ENCODE peak calls at places on chromosomes 13 and 19, in seven cellular contexts. One of them, this sample, is unnamed.

GRCh38 chr19:19451429-19452240 is 46.2 kb downstream of the GATAD2A start:
- DNase-seq in esophagus squamous epithelium: no peak
- DNase-seq in cardiac muscle cell: no peak
- DNase-seq in HCT116: no peak
- DNase-seq in psoas muscle: no peak
- DNase-seq in prostate gland: no peak
- DNase-seq in thyroid gland: no peak
- DNase-seq in this sample: no peak

GRCh38 chr19:32809754-32810153 is 59.8 kb downstream of the SLC7A9 start:
- DNase-seq in prostate gland: no peak
- DNase-seq in psoas muscle: no peak
- DNase-seq in cardiac muscle cell: no peak
- DNase-seq in thyroid gland: no peak
- DNase-seq in HCT116: no peak
- DNase-seq in esophagus squamous epithelium: no peak
- DNase-seq in this sample: no peak

GRCh38 chr13:98576215-98576945 is 527 bp downstream of the STK24 start:
- DNase-seq in HCT116: no peak
- DNase-seq in prostate gland: peak; percentile 72
- DNase-seq in thyroid gland: peak; percentile 61
- DNase-seq in esophagus squamous epithelium: no peak
- DNase-seq in cardiac muscle cell: peak; percentile 39
- DNase-seq in psoas muscle: peak; percentile 57
- DNase-seq in this sample: no peak

GRCh38 chr13:43876366-43876765 is 3.2 kb downstream of the CCDC122 start:
- DNase-seq in prostate gland: no peak
- DNase-seq in thyroid gland: no peak
- DNase-seq in HCT116: no peak
- DNase-seq in psoas muscle: no peak
- DNase-seq in cardiac muscle cell: no peak
- DNase-seq in esophagus squamous epithelium: no peak
- DNase-seq in this sample: no peak

GRCh38 chr19:41299755-41300089 is 10.2 kb upstream of the CCDC97 start:
- DNase-seq in cardiac muscle cell: peak; percentile 78
- DNase-seq in esophagus squamous epithelium: no peak
- DNase-seq in HCT116: no peak
- DNase-seq in psoas muscle: peak; percentile 80
- DNase-seq in thyroid gland: peak; percentile 71
- DNase-seq in prostate gland: no peak
- DNase-seq in this sample: peak; percentile 78

GRCh38 chr19:40592170-40592569 is 9.0 kb upstream of the LTBP4 start:
- DNase-seq in HCT116: no peak
- DNase-seq in esophagus squamous epithelium: no peak
- DNase-seq in prostate gland: no peak
- DNase-seq in psoas muscle: no peak
- DNase-seq in thyroid gland: no peak
- DNase-seq in cardiac muscle cell: peak; percentile 69
- DNase-seq in this sample: no peak

GRCh38 chr19:50427997-50428425 is 4.7 kb upstream of the MYBPC2 start:
- DNase-seq in cardiac muscle cell: peak; percentile 93
- DNase-seq in thyroid gland: peak; percentile 92
- DNase-seq in psoas muscle: peak; percentile 86
- DNase-seq in esophagus squamous epithelium: peak; percentile 44
- DNase-seq in prostate gland: peak; percentile 74
- DNase-seq in HCT116: no peak
- DNase-seq in this sample: peak; percentile 61

GRCh38 chr13:34842466-34842865 is 99.6 kb upstream of the NBEA start:
- DNase-seq in esophagus squamous epithelium: no peak
- DNase-seq in prostate gland: no peak
- DNase-seq in cardiac muscle cell: no peak
- DNase-seq in thyroid gland: no peak
- DNase-seq in HCT116: no peak
- DNase-seq in psoas muscle: no peak
- DNase-seq in this sample: no peak

GRCh38 chr19:5018224-5019015 is 49.5 kb downstream of the KDM4B start:
- DNase-seq in psoas muscle: no peak
- DNase-seq in HCT116: no peak
- DNase-seq in thyroid gland: no peak
- DNase-seq in prostate gland: no peak
- DNase-seq in esophagus squamous epithelium: no peak
- DNase-seq in cardiac muscle cell: peak; percentile 77
- DNase-seq in this sample: no peak

GRCh38 chr13:43514326-43514725 is 272.4 kb downstream of the ENOX1 start:
- DNase-seq in thyroid gland: no peak
- DNase-seq in psoas muscle: no peak
- DNase-seq in cardiac muscle cell: no peak
- DNase-seq in esophagus squamous epithelium: no peak
- DNase-seq in prostate gland: no peak
- DNase-seq in HCT116: no peak
- DNase-seq in this sample: no peak

GRCh38 chr13:33348366-33348765 is 62.8 kb upstream of the STARD13 start:
- DNase-seq in prostate gland: no peak
- DNase-seq in thyroid gland: peak; percentile 54
- DNase-seq in HCT116: no peak
- DNase-seq in esophagus squamous epithelium: no peak
- DNase-seq in psoas muscle: no peak
- DNase-seq in cardiac muscle cell: peak; percentile 23
- DNase-seq in this sample: no peak

GRCh38 chr19:5356428-5356827 is 15.8 kb upstream of the PTPRS start:
- DNase-seq in prostate gland: no peak
- DNase-seq in HCT116: no peak
- DNase-seq in esophagus squamous epithelium: no peak
- DNase-seq in psoas muscle: no peak
- DNase-seq in cardiac muscle cell: no peak
- DNase-seq in thyroid gland: no peak
- DNase-seq in this sample: no peak

GRCh38 chr19:485583-486236 is 10.6 kb upstream of the MADCAM1 start:
- DNase-seq in thyroid gland: no peak
- DNase-seq in cardiac muscle cell: peak; percentile 60
- DNase-seq in HCT116: no peak
- DNase-seq in esophagus squamous epithelium: no peak
- DNase-seq in prostate gland: no peak
- DNase-seq in psoas muscle: no peak
- DNase-seq in this sample: peak; percentile 77

GRCh38 chr13:79722885-79723445 is 242.0 kb downstream of the NDFIP2 start:
- DNase-seq in HCT116: no peak
- DNase-seq in cardiac muscle cell: no peak
- DNase-seq in psoas muscle: no peak
- DNase-seq in esophagus squamous epithelium: no peak
- DNase-seq in thyroid gland: no peak
- DNase-seq in prostate gland: no peak
- DNase-seq in this sample: no peak

GRCh38 chr19:7923295-7924191 is 2.4 kb downstream of the CTXN1 start:
- DNase-seq in cardiac muscle cell: no peak
- DNase-seq in esophagus squamous epithelium: no peak
- DNase-seq in HCT116: no peak
- DNase-seq in psoas muscle: peak; percentile 23
- DNase-seq in prostate gland: no peak
- DNase-seq in thyroid gland: no peak
- DNase-seq in this sample: no peak

GRCh38 chr13:42380420-42381164 is 108.6 kb downstream of the AKAP11 start:
- DNase-seq in prostate gland: no peak
- DNase-seq in psoas muscle: no peak
- DNase-seq in thyroid gland: no peak
- DNase-seq in esophagus squamous epithelium: no peak
- DNase-seq in HCT116: no peak
- DNase-seq in cardiac muscle cell: no peak
- DNase-seq in this sample: no peak

GRCh38 chr19:29620931-29621351 is 14.9 kb downstream of the POP4 start:
- DNase-seq in cardiac muscle cell: no peak
- DNase-seq in psoas muscle: no peak
- DNase-seq in thyroid gland: no peak
- DNase-seq in prostate gland: no peak
- DNase-seq in HCT116: no peak
- DNase-seq in esophagus squamous epithelium: no peak
- DNase-seq in this sample: no peak

GRCh38 chr13:30107536-30108136 is 199.7 kb downstream of the KATNAL1 start:
- DNase-seq in prostate gland: no peak
- DNase-seq in psoas muscle: no peak
- DNase-seq in esophagus squamous epithelium: no peak
- DNase-seq in HCT116: no peak
- DNase-seq in thyroid gland: no peak
- DNase-seq in cardiac muscle cell: peak; percentile 15
- DNase-seq in this sample: no peak

GRCh38 chr13:86946734-86947133 is 724.4 kb upstream of the SLITRK5 start:
- DNase-seq in cardiac muscle cell: no peak
- DNase-seq in prostate gland: no peak
- DNase-seq in esophagus squamous epithelium: no peak
- DNase-seq in thyroid gland: no peak
- DNase-seq in psoas muscle: no peak
- DNase-seq in HCT116: no peak
- DNase-seq in this sample: no peak

GRCh38 chr13:21348771-21349170 is 110.3 kb downstream of the ZDHHC20 start:
- DNase-seq in cardiac muscle cell: peak; percentile 47
- DNase-seq in prostate gland: no peak
- DNase-seq in esophagus squamous epithelium: no peak
- DNase-seq in HCT116: no peak
- DNase-seq in psoas muscle: no peak
- DNase-seq in thyroid gland: no peak
- DNase-seq in this sample: no peak

GRCh38 chr13:107211073-107211472 is 643.1 kb upstream of the ARGLU1 start:
- DNase-seq in thyroid gland: peak; percentile 63
- DNase-seq in cardiac muscle cell: peak; percentile 94
- DNase-seq in psoas muscle: peak; percentile 58
- DNase-seq in esophagus squamous epithelium: no peak
- DNase-seq in HCT116: peak; percentile 22
- DNase-seq in prostate gland: peak; percentile 49
- DNase-seq in this sample: no peak

GRCh38 chr19:49881186-49881585 is 3.7 kb downstream of the TBC1D17 start:
- DNase-seq in psoas muscle: no peak
- DNase-seq in esophagus squamous epithelium: no peak
- DNase-seq in thyroid gland: no peak
- DNase-seq in HCT116: no peak
- DNase-seq in prostate gland: no peak
- DNase-seq in cardiac muscle cell: no peak
- DNase-seq in this sample: no peak

GRCh38 chr13:97496511-97496910 is 62.5 kb downstream of the RAP2A start:
- DNase-seq in esophagus squamous epithelium: no peak
- DNase-seq in thyroid gland: no peak
- DNase-seq in prostate gland: no peak
- DNase-seq in HCT116: no peak
- DNase-seq in cardiac muscle cell: peak; percentile 63
- DNase-seq in psoas muscle: no peak
- DNase-seq in this sample: no peak

GRCh38 chr13:49046534-49046933 is 70.8 kb downstream of the FNDC3A start:
- DNase-seq in cardiac muscle cell: peak; percentile 37
- DNase-seq in HCT116: no peak
- DNase-seq in esophagus squamous epithelium: no peak
- DNase-seq in psoas muscle: no peak
- DNase-seq in thyroid gland: no peak
- DNase-seq in prostate gland: no peak
- DNase-seq in this sample: no peak

GRCh38 chr13:36764957-36765356 is 54.1 kb upstream of the RFXAP start:
- DNase-seq in HCT116: no peak
- DNase-seq in esophagus squamous epithelium: no peak
- DNase-seq in cardiac muscle cell: no peak
- DNase-seq in psoas muscle: no peak
- DNase-seq in prostate gland: no peak
- DNase-seq in thyroid gland: no peak
- DNase-seq in this sample: no peak

GRCh38 chr19:35160629-35161433 is 6.3 kb downstream of the FXYD5 start:
- DNase-seq in thyroid gland: no peak
- DNase-seq in HCT116: no peak
- DNase-seq in esophagus squamous epithelium: no peak
- DNase-seq in prostate gland: no peak
- DNase-seq in cardiac muscle cell: no peak
- DNase-seq in psoas muscle: no peak
- DNase-seq in this sample: no peak
- H3K27ac ChIP-seq in thyroid gland: no peak overlapping the region
- H3K27ac ChIP-seq in HCT116: no peak overlapping the region
- H3K27ac ChIP-seq in esophagus squamous epithelium: no peak overlapping the region
- H3K27ac ChIP-seq in prostate gland: no peak overlapping the region
- H3K27ac ChIP-seq in cardiac muscle cell: no peak overlapping the region
- H3K27ac ChIP-seq in psoas muscle: no peak overlapping the region
- H3K27ac ChIP-seq in this sample: no peak overlapping the region

GRCh38 chr19:44990966-44991365 is 10.3 kb upstream of the RELB start:
- DNase-seq in prostate gland: no peak
- DNase-seq in thyroid gland: no peak
- DNase-seq in esophagus squamous epithelium: no peak
- DNase-seq in HCT116: no peak
- DNase-seq in cardiac muscle cell: no peak
- DNase-seq in psoas muscle: no peak
- DNase-seq in this sample: no peak
- TF ChIP-seq CTCF in prostate gland: no peak
- TF ChIP-seq CTCF in thyroid gland: no peak
- TF ChIP-seq CTCF in esophagus squamous epithelium: no peak
- TF ChIP-seq CTCF in HCT116: no peak
- TF ChIP-seq CTCF in cardiac muscle cell: no peak
- TF ChIP-seq CTCF in psoas muscle: no peak
- TF ChIP-seq CTCF in this sample: no peak

DNA sequence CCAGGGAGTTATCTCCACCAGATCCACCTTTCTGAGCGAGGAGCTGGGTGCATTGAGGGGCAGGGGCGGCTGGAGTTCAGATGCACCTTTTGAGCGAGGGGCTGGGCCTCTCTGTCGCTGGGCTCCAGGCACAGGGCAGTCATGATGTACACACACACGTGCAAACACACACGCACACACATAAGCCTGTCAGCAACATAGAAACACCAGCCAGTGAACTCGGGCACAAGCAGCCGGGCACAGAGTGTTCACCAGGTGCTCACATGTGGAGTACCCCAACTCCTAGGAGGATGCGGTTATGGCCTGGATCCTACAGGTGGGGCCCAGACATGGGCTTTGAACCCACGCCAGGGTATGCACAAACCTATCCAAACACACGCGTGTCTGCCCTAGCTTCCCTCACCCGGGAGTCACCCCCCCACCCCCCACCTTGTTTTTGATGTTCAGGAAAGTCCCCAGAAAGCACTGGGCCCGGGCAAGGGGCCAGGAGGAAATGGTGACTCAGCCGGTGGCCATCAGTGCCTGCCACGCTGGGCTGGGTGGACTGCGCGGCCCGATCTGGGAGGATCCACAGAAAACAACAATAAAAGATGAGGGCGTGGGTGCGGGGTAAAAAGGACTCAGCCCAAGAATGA is 13.3 kb downstream of the ARRDC2 start:
- DNase-seq in psoas muscle: peak; percentile 93
- DNase-seq in thyroid gland: peak; percentile 67
- DNase-seq in HCT116: no peak
- DNase-seq in esophagus squamous epithelium: no peak
- DNase-seq in cardiac muscle cell: peak; percentile 92
- DNase-seq in prostate gland: peak; percentile 72
- DNase-seq in this sample: peak; percentile 95
- H3K27ac ChIP-seq in psoas muscle: peak overlapping the region; percentile 97
- H3K27ac ChIP-seq in thyroid gland: peak overlapping the region; percentile 33
- H3K27ac ChIP-seq in HCT116: peak overlapping the region; percentile 66
- H3K27ac ChIP-seq in esophagus squamous epithelium: peak overlapping the region; percentile 92
- H3K27ac ChIP-seq in cardiac muscle cell: no peak overlapping the region
- H3K27ac ChIP-seq in prostate gland: peak overlapping the region; percentile 76
- H3K27ac ChIP-seq in this sample: peak overlapping the region; percentile 89

GRCh38 chr13:28268800-28269223 is 130.5 kb downstream of the PAN3 start:
- DNase-seq in HCT116: no peak
- DNase-seq in cardiac muscle cell: no peak
- DNase-seq in esophagus squamous epithelium: no peak
- DNase-seq in prostate gland: no peak
- DNase-seq in psoas muscle: no peak
- DNase-seq in thyroid gland: no peak
- DNase-seq in this sample: no peak
- TF ChIP-seq CTCF in HCT116: no peak
- TF ChIP-seq CTCF in cardiac muscle cell: no peak
- TF ChIP-seq CTCF in esophagus squamous epithelium: no peak
- TF ChIP-seq CTCF in prostate gland: no peak
- TF ChIP-seq CTCF in psoas muscle: no peak
- TF ChIP-seq CTCF in thyroid gland: no peak
- TF ChIP-seq CTCF in this sample: no peak

GRCh38 chr19:39126593-39127187 is 1.1 kb downstream of the PAK4 start:
- DNase-seq in prostate gland: peak; percentile 72
- DNase-seq in HCT116: no peak
- DNase-seq in psoas muscle: no peak
- DNase-seq in esophagus squamous epithelium: no peak
- DNase-seq in cardiac muscle cell: peak; percentile 44
- DNase-seq in thyroid gland: no peak
- DNase-seq in this sample: no peak
- H3K27ac ChIP-seq in prostate gland: peak overlapping the region; percentile 82
- H3K27ac ChIP-seq in HCT116: peak overlapping the region; percentile 40
- H3K27ac ChIP-seq in psoas muscle: peak overlapping the region; percentile 71
- H3K27ac ChIP-seq in esophagus squamous epithelium: peak overlapping the region; percentile 92
- H3K27ac ChIP-seq in cardiac muscle cell: peak overlapping the region; percentile 34
- H3K27ac ChIP-seq in thyroid gland: no peak overlapping the region
- H3K27ac ChIP-seq in this sample: peak overlapping the region; percentile 59

This sample was measured in ascending aorta.